ENCODE peak calls at places on chromosomes 2 and 18, in nine cellular contexts. U is PC-9, B is PC-3, N is HepG2, A is A549, D is IMR-90, F is H1, E is astrocyte, C is MM.1S. L is an unnamed sample.
A peak's percentile ranks its signal among the peaks of the same experiment; 100 is the strongest.

GRCh38 chr2:120391905-120392665 is 46.1 kb downstream of the INHBB start:
- DNase-seq in B (no peak), A (no peak), F (no peak), U (no peak), C (no peak), E (no peak), N (no peak), D (no peak), L (no peak)

GRCh38 chr2:127619901-127620705 is 25.9 kb upstream of the GPR17 start:
- DNase-seq in D (no peak), C (no peak), F (peak; percentile 35), N (no peak), U (no peak), B (peak; percentile 55), A (no peak), E (no peak), L (no peak)

GRCh38 chr2:159454185-159454584 is 162.2 kb downstream of the BAZ2B start:
- DNase-seq in N (peak; percentile 16), C (no peak), D (peak; percentile 37), E (peak; percentile 9), F (no peak), A (peak; percentile 39), B (peak; percentile 57), U (peak; percentile 48), L (no peak)

GRCh38 chr2:159706385-159706980 is 5.8 kb upstream of the MARCHF7 start:
- DNase-seq in B (no peak), D (no peak), E (peak; percentile 17), N (no peak), F (no peak), U (no peak), A (no peak), C (no peak), L (peak; percentile 21)

GRCh38 chr2:46181306-46181705 is 115.9 kb upstream of the EPAS1 start:
- DNase-seq in D (no peak), E (no peak), B (no peak), U (no peak), F (no peak), C (no peak), N (no peak), A (no peak), L (no peak)

GRCh38 chr18:11729556-11729955 is 40.5 kb downstream of the GNAL start:
- DNase-seq in F (no peak), D (no peak), A (no peak), C (no peak), U (no peak), B (peak; percentile 46), N (no peak), E (no peak), L (no peak)

GRCh38 chr2:8576525-8577157 is 105.2 kb upstream of the ID2 start:
- DNase-seq in A (no peak), F (no peak), N (no peak), U (peak; percentile 13), B (no peak), D (no peak), C (no peak), E (no peak), L (no peak)

GRCh38 chr2:1887915-1888314 is 143.6 kb upstream of the PXDN start:
- DNase-seq in D (peak; percentile 3), N (no peak), F (no peak), B (peak; percentile 47), A (peak; percentile 41), C (no peak), U (no peak), E (no peak), L (peak; percentile 17)

GRCh38 chr2:197240018-197240712 is 70.4 kb downstream of the ANKRD44 start:
- DNase-seq in U (no peak), E (no peak), N (no peak), F (no peak), D (no peak), B (no peak), A (no peak), C (peak; percentile 53), L (no peak)

GRCh38 chr2:168189835-168190426 is 57.5 kb downstream of the STK39 start:
- DNase-seq in B (peak; percentile 89), N (no peak), A (peak; percentile 23), E (peak; percentile 83), U (peak; percentile 83), C (no peak), F (no peak), D (peak; percentile 84), L (peak; percentile 28)

GRCh38 chr2:9809448-9810088 is 33.7 kb upstream of the TAF1B start:
- DNase-seq in A (no peak), N (no peak), C (no peak), E (no peak), D (no peak), B (no peak), F (no peak), U (peak; percentile 31), L (no peak)

GRCh38 chr2:14944562-14945346 is 312.2 kb downstream of the LRATD1 start:
- DNase-seq in U (peak; percentile 43), D (peak; percentile 34), E (peak; percentile 26), N (peak; percentile 58), C (peak; percentile 72), F (peak; percentile 58), B (peak; percentile 64), A (peak; percentile 50), L (peak; percentile 23)

GRCh38 chr18:40917096-40917495 is 1037.9 kb upstream of the PIK3C3 start:
- DNase-seq in D (peak; percentile 71), U (no peak), F (no peak), N (no peak), C (no peak), B (peak; percentile 60), A (peak; percentile 2), E (peak; percentile 10), L (peak; percentile 23)

DNA sequence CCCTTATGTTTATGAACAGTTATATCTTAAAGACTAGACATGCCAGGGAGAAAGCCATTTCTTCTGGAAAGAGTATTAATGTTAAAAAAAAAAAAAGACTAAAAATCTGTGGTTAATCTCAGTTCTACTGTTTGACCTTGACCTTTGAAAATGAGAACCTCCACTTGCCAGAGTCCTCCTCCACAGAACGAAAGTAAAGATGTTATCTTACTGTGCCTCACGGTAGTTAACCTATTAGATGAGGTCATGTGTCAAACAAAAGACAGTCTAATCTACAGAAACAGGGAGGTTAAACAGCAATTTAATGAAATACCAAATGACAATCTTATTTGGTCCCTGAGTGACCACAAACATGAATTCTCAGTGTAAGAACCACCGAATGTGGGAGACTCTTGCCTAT is 51.2 kb downstream of the SLC14A2 start:
- DNase-seq in D (no peak), F (no peak), C (peak; percentile 78), N (peak; percentile 18), B (no peak), U (no peak), E (no peak), A (no peak), L (no peak)
- H3K4me2 ChIP-seq in D (no peak overlapping the region), F (no peak overlapping the region), C (peak overlapping the region; percentile 92), N (no peak overlapping the region), B (no peak overlapping the region), U (no peak overlapping the region), E (no peak overlapping the region), A (no peak overlapping the region), L (no peak overlapping the region)

GRCh38 chr2:162043132-162043531 is 30.9 kb downstream of the DPP4 start:
- DNase-seq in F (no peak), E (no peak), C (no peak), N (no peak), A (no peak), U (no peak), B (no peak), D (no peak), L (no peak)

GRCh38 chr2:162041465-162041864 is 32.5 kb downstream of the DPP4 start:
- DNase-seq in C (no peak), A (no peak), U (no peak), N (no peak), D (no peak), B (no peak), E (no peak), F (no peak), L (no peak)

GRCh38 chr2:162037886-162038285 is 36.1 kb downstream of the DPP4 start:
- DNase-seq in F (no peak), E (no peak), A (no peak), B (no peak), D (no peak), C (no peak), N (no peak), U (no peak), L (no peak)

GRCh38 chr2:162038676-162039075 is 35.3 kb downstream of the DPP4 start:
- DNase-seq in N (no peak), A (no peak), U (no peak), E (no peak), D (no peak), C (no peak), F (no peak), B (no peak), L (no peak)

GRCh38 chr2:162037028-162037795 is 36.8 kb downstream of the DPP4 start:
- DNase-seq in D (no peak), B (no peak), E (no peak), U (no peak), N (no peak), F (no peak), C (no peak), A (no peak), L (no peak)
- H3K4me2 ChIP-seq in D (no peak overlapping the region), B (no peak overlapping the region), E (no peak overlapping the region), U (no peak overlapping the region), N (no peak overlapping the region), F (peak overlapping the region; percentile 1), C (no peak overlapping the region), A (no peak overlapping the region), L (no peak overlapping the region)

GRCh38 chr2:78682781-78683180 is 342.7 kb upstream of the REG3G start:
- DNase-seq in A (no peak), F (no peak), C (no peak), N (no peak), D (no peak), U (no peak), E (no peak), B (no peak), L (no peak)

GRCh38 chr2:78681386-78681785 is 344.1 kb upstream of the REG3G start:
- DNase-seq in N (no peak), C (no peak), A (no peak), E (no peak), U (no peak), F (no peak), D (no peak), B (no peak), L (no peak)

GRCh38 chr2:78686754-78687153 is 338.7 kb upstream of the REG3G start:
- DNase-seq in N (no peak), B (no peak), E (no peak), D (no peak), U (no peak), C (no peak), A (no peak), F (no peak), L (no peak)
- H3K4me2 ChIP-seq in N (no peak overlapping the region), B (no peak overlapping the region), E (no peak overlapping the region), D (no peak overlapping the region), U (no peak overlapping the region), C (no peak overlapping the region), A (no peak overlapping the region), F (no peak overlapping the region), L (no peak overlapping the region)

DNA sequence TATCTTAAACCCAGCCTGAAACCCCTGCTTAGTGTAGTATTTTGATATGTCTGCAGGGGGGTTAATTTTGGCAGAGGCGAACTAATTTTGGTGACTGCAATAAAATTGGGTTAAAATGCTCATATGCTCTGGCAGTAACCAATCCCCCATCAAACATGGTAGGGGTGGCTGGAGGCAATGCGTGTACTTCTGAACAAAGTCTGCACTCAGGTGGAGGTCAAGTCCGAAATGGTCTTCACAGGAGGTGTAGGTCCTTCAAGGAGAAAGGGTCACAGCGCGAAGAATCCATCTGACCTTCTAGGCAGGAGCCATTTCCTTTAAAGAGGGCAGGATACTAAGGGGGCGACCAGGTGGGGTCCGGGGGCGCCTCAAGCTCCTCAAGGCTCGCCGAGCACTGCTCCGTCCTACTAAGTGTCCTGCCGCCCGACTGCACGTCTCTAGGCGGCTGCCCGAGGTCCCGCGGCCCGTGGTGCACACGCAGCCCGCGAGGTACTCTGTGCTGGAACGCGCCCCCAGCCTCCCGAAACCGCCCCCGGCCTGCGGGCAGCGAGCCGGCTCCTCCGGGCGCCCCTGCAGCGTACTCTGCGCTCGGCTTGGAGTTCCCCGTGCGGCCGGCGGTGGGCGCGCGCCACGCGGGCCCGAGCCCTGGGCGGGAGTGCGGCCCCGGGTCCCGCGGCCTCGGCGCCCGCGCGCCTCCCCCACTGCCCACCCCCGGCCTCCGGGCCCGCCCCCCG is 1.7 kb upstream of the LDLRAD4 start:
- DNase-seq in E (no peak), C (peak; percentile 33), U (no peak), A (no peak), N (no peak), F (peak; percentile 72), B (no peak), D (no peak), L (no peak)
- H3K4me2 ChIP-seq in E (peak overlapping the region; percentile 79), C (peak overlapping the region; percentile 73), U (no peak overlapping the region), A (peak overlapping the region; percentile 93), N (peak overlapping the region; percentile 82), F (peak overlapping the region; percentile 61), B (peak overlapping the region; percentile 64), D (no peak overlapping the region), L (no peak overlapping the region)

L was measured in fibroblast of lung.